ENCODE peak calls at places on chromosomes 1 and 21, in nine cellular contexts. O is activated naive CD4-positive, alpha-beta T cell treated with Interleukin-2 at 50 U/mL for 16 hours; E is AG10803; U is WERI-Rb-1; V is immature natural killer cell; D is fibroblast of lung; W is Ammon's horn; Z is tibial nerve; G is astrocyte of the spinal cord. Y is an unnamed sample.

GRCh38 chr1:5119496-5120234 is 465.3 kb downstream of the AJAP1 start:
- DNase-seq in O (no peak), U (peak; percentile 16), G (no peak), V (no peak), W (no peak), E (no peak), D (no peak), Z (no peak), Y (no peak)

GRCh38 chr1:24098907-24099637 is 12.9 kb downstream of the MYOM3 start:
- DNase-seq in E (no peak), W (no peak), V (no peak), O (no peak), G (no peak), Z (no peak), D (no peak), U (no peak), Y (no peak)

GRCh38 chr1:63005812-63006211 is 221.9 kb downstream of the ATG4C start:
- DNase-seq in O (no peak), W (no peak), E (no peak), G (no peak), Z (no peak), V (no peak), U (no peak), D (no peak), Y (no peak)

GRCh38 chr1:53016705-53017104 is 45.3 kb upstream of the PODN start:
- DNase-seq in Z (no peak), O (no peak), W (no peak), V (no peak), D (peak; percentile 17), U (no peak), G (no peak), E (peak; percentile 29), Y (no peak)

GRCh38 chr1:152034654-152035405 is 2.0 kb downstream of the S100A11 start:
- DNase-seq in V (peak; percentile 47), U (peak; percentile 56), O (peak; percentile 67), E (peak; percentile 76), W (no peak), G (peak; percentile 64), D (peak; percentile 62), Z (no peak), Y (peak; percentile 74)

GRCh38 chr1:216456682-216457081 is 33.4 kb upstream of the USH2A start:
- DNase-seq in U (no peak), O (no peak), E (peak; percentile 11), V (no peak), Z (no peak), G (peak; percentile 92), W (peak; percentile 2), D (peak; percentile 87), Y (no peak)

GRCh38 chr1:64539808-64540207 is 69.9 kb downstream of the CACHD1 start:
- DNase-seq in W (no peak), V (no peak), O (no peak), Z (peak; percentile 45), D (peak; percentile 68), U (no peak), E (peak; percentile 47), G (peak; percentile 50), Y (no peak)

GRCh38 chr1:201715801-201716741 is 112.9 kb upstream of the IPO9 start:
- DNase-seq in Z (no peak), G (no peak), O (no peak), V (no peak), U (no peak), W (peak; percentile 74), D (no peak), E (no peak), Y (peak; percentile 41)

GRCh38 chr21:42062543-42063022 is 8.5 kb upstream of the UMODL1 start:
- DNase-seq in O (peak; percentile 78), G (no peak), D (no peak), W (peak; percentile 41), Z (no peak), E (no peak), U (peak; percentile 54), V (peak; percentile 74), Y (peak; percentile 81)

GRCh38 chr1:97186381-97186780 is 464.8 kb downstream of the PTBP2 start:
- DNase-seq in E (no peak), Z (no peak), V (no peak), U (peak; percentile 15), O (no peak), G (no peak), W (no peak), D (no peak), Y (no peak)